ENCODE peak calls at places on chromosome 19, in six cellular contexts. One of them, this sample, is unnamed.

GRCh38 chr19:29966594-29967249 is 24.7 kb downstream of the URI1 start:
- DNase-seq in cardiac muscle cell: peak; percentile 31
- DNase-seq in GM12864: no peak
- DNase-seq in SK-N-SH: no peak
- DNase-seq in cardiac fibroblast: peak; percentile 52
- DNase-seq in OCI-LY7: peak; percentile 34
- DNase-seq in this sample: no peak

GRCh38 chr19:55809381-55810058 is 22.3 kb downstream of the NLRP11 start:
- DNase-seq in cardiac muscle cell: peak; percentile 48
- DNase-seq in GM12864: peak; percentile 86
- DNase-seq in SK-N-SH: peak; percentile 61
- DNase-seq in cardiac fibroblast: peak; percentile 44
- DNase-seq in OCI-LY7: peak; percentile 89
- DNase-seq in this sample: no peak

GRCh38 chr19:13176345-13176744 is 26.1 kb downstream of the IER2 start:
- DNase-seq in cardiac muscle cell: no peak
- DNase-seq in GM12864: no peak
- DNase-seq in SK-N-SH: no peak
- DNase-seq in cardiac fibroblast: no peak
- DNase-seq in OCI-LY7: no peak
- DNase-seq in this sample: no peak

GRCh38 chr19:49929611-49930482 is 543 bp upstream of the NUP62 start:
- DNase-seq in cardiac muscle cell: peak; percentile 98
- DNase-seq in GM12864: peak; percentile 93
- DNase-seq in SK-N-SH: peak; percentile 95
- DNase-seq in cardiac fibroblast: peak; percentile 99
- DNase-seq in OCI-LY7: peak; percentile 99
- DNase-seq in this sample: peak; percentile 95

GRCh38 chr19:41376241-41376997 is at the start of gene TMEM91:
- DNase-seq in cardiac muscle cell: peak; percentile 44
- DNase-seq in GM12864: no peak
- DNase-seq in SK-N-SH: peak; percentile 75
- DNase-seq in cardiac fibroblast: peak; percentile 42
- DNase-seq in OCI-LY7: no peak
- DNase-seq in this sample: no peak

GRCh38 chr19:23377276-23377675 is 18.0 kb downstream of the ZNF91 start:
- DNase-seq in cardiac muscle cell: no peak
- DNase-seq in GM12864: no peak
- DNase-seq in SK-N-SH: no peak
- DNase-seq in cardiac fibroblast: no peak
- DNase-seq in OCI-LY7: no peak
- DNase-seq in this sample: no peak

GRCh38 chr19:35135389-35135909 is 590 bp upstream of the LGI4 start:
- DNase-seq in cardiac muscle cell: peak; percentile 76
- DNase-seq in GM12864: no peak
- DNase-seq in SK-N-SH: peak; percentile 98
- DNase-seq in cardiac fibroblast: peak; percentile 74
- DNase-seq in OCI-LY7: peak; percentile 79
- DNase-seq in this sample: peak; percentile 83

GRCh38 chr19:39341122-39341719 is 1.0 kb upstream of the SAMD4B start:
- DNase-seq in cardiac muscle cell: peak; percentile 38
- DNase-seq in GM12864: no peak
- DNase-seq in SK-N-SH: peak; percentile 57
- DNase-seq in cardiac fibroblast: no peak
- DNase-seq in OCI-LY7: peak; percentile 29
- DNase-seq in this sample: peak; percentile 34

GRCh38 chr19:48663667-48664066 is 9.2 kb downstream of the NTN5 start:
- DNase-seq in cardiac muscle cell: no peak
- DNase-seq in GM12864: no peak
- DNase-seq in SK-N-SH: no peak
- DNase-seq in cardiac fibroblast: no peak
- DNase-seq in OCI-LY7: no peak
- DNase-seq in this sample: no peak

GRCh38 chr19:12801466-12802266 is at the start of the genes PRDX2 and THSD8:
- DNase-seq in cardiac muscle cell: peak; percentile 86
- DNase-seq in GM12864: no peak
- DNase-seq in SK-N-SH: peak; percentile 94
- DNase-seq in cardiac fibroblast: peak; percentile 85
- DNase-seq in OCI-LY7: peak; percentile 96
- DNase-seq in this sample: no peak

GRCh38 chr19:29815231-29815630 is 3.4 kb downstream of the CCNE1 start:
- DNase-seq in cardiac muscle cell: no peak
- DNase-seq in GM12864: peak; percentile 76
- DNase-seq in SK-N-SH: no peak
- DNase-seq in cardiac fibroblast: no peak
- DNase-seq in OCI-LY7: peak; percentile 82
- DNase-seq in this sample: no peak

GRCh38 chr19:39512964-39513363 is 2.0 kb upstream of the SELENOV start:
- DNase-seq in cardiac muscle cell: peak; percentile 19
- DNase-seq in GM12864: no peak
- DNase-seq in SK-N-SH: no peak
- DNase-seq in cardiac fibroblast: no peak
- DNase-seq in OCI-LY7: no peak
- DNase-seq in this sample: no peak

GRCh38 chr19:48959341-48960239 is 4.9 kb downstream of the BAX start:
- DNase-seq in cardiac muscle cell: no peak
- DNase-seq in GM12864: no peak
- DNase-seq in SK-N-SH: no peak
- DNase-seq in cardiac fibroblast: no peak
- DNase-seq in OCI-LY7: no peak
- DNase-seq in this sample: no peak

GRCh38 chr19:35222373-35223005 is 6.0 kb downstream of the FAM187B start:
- DNase-seq in cardiac muscle cell: no peak
- DNase-seq in GM12864: no peak
- DNase-seq in SK-N-SH: no peak
- DNase-seq in cardiac fibroblast: no peak
- DNase-seq in OCI-LY7: peak; percentile 54
- DNase-seq in this sample: no peak

GRCh38 chr19:11480927-11481776 is at the start of gene ELAVL3:
- DNase-seq in cardiac muscle cell: no peak
- DNase-seq in GM12864: no peak
- DNase-seq in SK-N-SH: peak; percentile 91
- DNase-seq in cardiac fibroblast: no peak
- DNase-seq in OCI-LY7: no peak
- DNase-seq in this sample: no peak

GRCh38 chr19:12668937-12669271 is 2.3 kb downstream of the WDR83 start:
- DNase-seq in cardiac muscle cell: peak; percentile 59
- DNase-seq in GM12864: no peak
- DNase-seq in SK-N-SH: peak; percentile 61
- DNase-seq in cardiac fibroblast: peak; percentile 64
- DNase-seq in OCI-LY7: no peak
- DNase-seq in this sample: peak; percentile 52

GRCh38 chr19:55544776-55545439 is 435 bp downstream of the SBK3 start:
- DNase-seq in cardiac muscle cell: no peak
- DNase-seq in GM12864: no peak
- DNase-seq in SK-N-SH: no peak
- DNase-seq in cardiac fibroblast: no peak
- DNase-seq in OCI-LY7: no peak
- DNase-seq in this sample: peak; percentile 67

GRCh38 chr19:43470288-43470687 is 4.9 kb upstream of the LYPD3 start:
- DNase-seq in cardiac muscle cell: peak; percentile 7
- DNase-seq in GM12864: no peak
- DNase-seq in SK-N-SH: peak; percentile 42
- DNase-seq in cardiac fibroblast: no peak
- DNase-seq in OCI-LY7: no peak
- DNase-seq in this sample: no peak

GRCh38 chr19:15948223-15949058 is at the start of gene OR10H4:
- DNase-seq in cardiac muscle cell: no peak
- DNase-seq in GM12864: no peak
- DNase-seq in SK-N-SH: no peak
- DNase-seq in cardiac fibroblast: no peak
- DNase-seq in OCI-LY7: no peak
- DNase-seq in this sample: no peak

GRCh38 chr19:19147344-19147743 is 9.1 kb upstream of the TMEM161A start:
- DNase-seq in cardiac muscle cell: no peak
- DNase-seq in GM12864: no peak
- DNase-seq in SK-N-SH: no peak
- DNase-seq in cardiac fibroblast: no peak
- DNase-seq in OCI-LY7: no peak
- DNase-seq in this sample: no peak

GRCh38 chr19:3982701-3983541 is 2.3 kb downstream of the EEF2 start:
- DNase-seq in cardiac muscle cell: peak; percentile 47
- DNase-seq in GM12864: no peak
- DNase-seq in SK-N-SH: peak; percentile 23
- DNase-seq in cardiac fibroblast: no peak
- DNase-seq in OCI-LY7: no peak
- DNase-seq in this sample: no peak

GRCh38 chr19:50796128-50796633 is 6.0 kb downstream of the ACP4 start:
- DNase-seq in cardiac muscle cell: no peak
- DNase-seq in GM12864: no peak
- DNase-seq in SK-N-SH: peak; percentile 36
- DNase-seq in cardiac fibroblast: no peak
- DNase-seq in OCI-LY7: peak; percentile 37
- DNase-seq in this sample: no peak

GRCh38 chr19:7731218-7731595 is 703 bp downstream of the CLEC4G start:
- DNase-seq in cardiac muscle cell: no peak
- DNase-seq in GM12864: no peak
- DNase-seq in SK-N-SH: no peak
- DNase-seq in cardiac fibroblast: no peak
- DNase-seq in OCI-LY7: no peak
- DNase-seq in this sample: no peak

GRCh38 chr19:41922585-41922984 is 5.7 kb downstream of the ERFL start:
- DNase-seq in cardiac muscle cell: no peak
- DNase-seq in GM12864: no peak
- DNase-seq in SK-N-SH: no peak
- DNase-seq in cardiac fibroblast: no peak
- DNase-seq in OCI-LY7: no peak
- DNase-seq in this sample: no peak

GRCh38 chr19:49758292-49758691 is 4.8 kb downstream of the TSKS start:
- DNase-seq in cardiac muscle cell: peak; percentile 71
- DNase-seq in GM12864: no peak
- DNase-seq in SK-N-SH: no peak
- DNase-seq in cardiac fibroblast: peak; percentile 68
- DNase-seq in OCI-LY7: no peak
- DNase-seq in this sample: no peak

GRCh38 chr19:5090780-5091575 is 122.1 kb downstream of the KDM4B start:
- DNase-seq in cardiac muscle cell: peak; percentile 67
- DNase-seq in GM12864: no peak
- DNase-seq in SK-N-SH: peak; percentile 91
- DNase-seq in cardiac fibroblast: peak; percentile 57
- DNase-seq in OCI-LY7: no peak
- DNase-seq in this sample: no peak

GRCh38 chr19:35490364-35490763 is at the start of gene KRTDAP:
- DNase-seq in cardiac muscle cell: no peak
- DNase-seq in GM12864: no peak
- DNase-seq in SK-N-SH: no peak
- DNase-seq in cardiac fibroblast: no peak
- DNase-seq in OCI-LY7: no peak
- DNase-seq in this sample: no peak

GRCh38 chr19:33484226-33484774 is 37.3 kb downstream of the PEPD start:
- DNase-seq in cardiac muscle cell: no peak
- DNase-seq in GM12864: no peak
- DNase-seq in SK-N-SH: no peak
- DNase-seq in cardiac fibroblast: no peak
- DNase-seq in OCI-LY7: no peak
- DNase-seq in this sample: no peak
- H3K4me3 ChIP-seq in cardiac muscle cell: no peak overlapping the region
- H3K4me3 ChIP-seq in GM12864: no peak overlapping the region
- H3K4me3 ChIP-seq in SK-N-SH: no peak overlapping the region
- H3K4me3 ChIP-seq in cardiac fibroblast: no peak overlapping the region
- H3K4me3 ChIP-seq in OCI-LY7: no peak overlapping the region
- H3K4me3 ChIP-seq in this sample: no peak overlapping the region

GRCh38 chr19:18119243-18120105 is 21.9 kb downstream of the MAST3 start:
- DNase-seq in cardiac muscle cell: no peak
- DNase-seq in GM12864: no peak
- DNase-seq in SK-N-SH: no peak
- DNase-seq in cardiac fibroblast: no peak
- DNase-seq in OCI-LY7: peak; percentile 63
- DNase-seq in this sample: no peak

GRCh38 chr19:18117692-18118378 is 20.3 kb downstream of the MAST3 start:
- DNase-seq in cardiac muscle cell: peak; percentile 91
- DNase-seq in GM12864: no peak
- DNase-seq in SK-N-SH: peak; percentile 99
- DNase-seq in cardiac fibroblast: peak; percentile 90
- DNase-seq in OCI-LY7: peak; percentile 93
- DNase-seq in this sample: peak; percentile 73

GRCh38 chr19:18118420-18119242 is 21.1 kb downstream of the MAST3 start:
- DNase-seq in cardiac muscle cell: no peak
- DNase-seq in GM12864: no peak
- DNase-seq in SK-N-SH: no peak
- DNase-seq in cardiac fibroblast: peak; percentile 45
- DNase-seq in OCI-LY7: no peak
- DNase-seq in this sample: no peak

GRCh38 chr19:18120127-18120526 is 22.5 kb downstream of the MAST3 start:
- DNase-seq in cardiac muscle cell: no peak
- DNase-seq in GM12864: no peak
- DNase-seq in SK-N-SH: no peak
- DNase-seq in cardiac fibroblast: no peak
- DNase-seq in OCI-LY7: no peak
- DNase-seq in this sample: no peak

DNA sequence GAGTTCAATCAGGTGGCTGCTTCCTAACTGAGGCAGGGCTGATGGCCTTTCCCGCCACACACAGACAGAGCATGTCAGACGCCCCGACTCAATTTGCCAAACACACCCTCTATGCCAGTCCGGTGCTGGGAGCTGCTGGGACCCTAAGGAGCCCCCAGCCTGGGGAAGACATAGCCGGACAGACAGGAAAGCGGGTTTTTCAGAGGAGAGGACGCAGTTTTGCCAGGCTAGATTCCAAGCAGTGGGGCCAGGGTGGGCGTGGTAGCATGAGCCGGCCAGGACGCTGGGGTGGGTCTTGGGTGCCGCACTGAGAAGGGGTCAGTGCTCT is 19.8 kb downstream of the MAST3 start:
- DNase-seq in cardiac muscle cell: no peak
- DNase-seq in GM12864: no peak
- DNase-seq in SK-N-SH: no peak
- DNase-seq in cardiac fibroblast: no peak
- DNase-seq in OCI-LY7: no peak
- DNase-seq in this sample: no peak
- TF ChIP-seq CTCF in cardiac muscle cell: no peak
- TF ChIP-seq CTCF in GM12864: no peak
- TF ChIP-seq CTCF in SK-N-SH: no peak
- TF ChIP-seq CTCF in cardiac fibroblast: no peak
- TF ChIP-seq CTCF in OCI-LY7: no peak
- TF ChIP-seq CTCF in this sample: no peak

DNA sequence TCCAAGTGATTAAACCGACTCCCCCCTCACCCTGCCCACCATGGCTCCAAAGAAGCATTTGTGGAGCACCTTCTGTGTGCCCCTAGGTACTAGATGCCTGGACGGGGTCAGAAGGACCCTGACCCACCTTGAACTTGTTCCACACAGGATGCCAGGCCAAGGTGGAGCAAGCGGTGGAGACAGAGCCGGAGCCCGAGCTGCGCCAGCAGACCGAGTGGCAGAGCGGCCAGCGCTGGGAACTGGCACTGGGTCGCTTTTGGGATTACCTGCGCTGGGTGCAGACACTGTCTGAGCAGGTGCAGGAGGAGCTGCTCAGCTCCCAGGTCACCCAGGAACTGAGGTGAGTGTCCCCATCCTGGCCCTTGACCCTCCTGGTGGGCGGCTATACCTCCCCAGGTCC is 2.0 kb downstream of the APOE start:
- DNase-seq in cardiac muscle cell: no peak
- DNase-seq in GM12864: no peak
- DNase-seq in SK-N-SH: peak; percentile 8
- DNase-seq in cardiac fibroblast: no peak
- DNase-seq in OCI-LY7: no peak
- DNase-seq in this sample: no peak
- H3K4me3 ChIP-seq in cardiac muscle cell: no peak overlapping the region
- H3K4me3 ChIP-seq in GM12864: no peak overlapping the region
- H3K4me3 ChIP-seq in SK-N-SH: no peak overlapping the region
- H3K4me3 ChIP-seq in cardiac fibroblast: peak overlapping the region; percentile 86
- H3K4me3 ChIP-seq in OCI-LY7: no peak overlapping the region
- H3K4me3 ChIP-seq in this sample: no peak overlapping the region

GRCh38 chr19:10365518-10365917 is 14.9 kb downstream of the TYK2 start:
- DNase-seq in cardiac muscle cell: no peak
- DNase-seq in GM12864: no peak
- DNase-seq in SK-N-SH: no peak
- DNase-seq in cardiac fibroblast: no peak
- DNase-seq in OCI-LY7: no peak
- DNase-seq in this sample: no peak
- TF ChIP-seq CTCF in cardiac muscle cell: no peak
- TF ChIP-seq CTCF in GM12864: no peak
- TF ChIP-seq CTCF in SK-N-SH: no peak
- TF ChIP-seq CTCF in cardiac fibroblast: no peak
- TF ChIP-seq CTCF in OCI-LY7: no peak
- TF ChIP-seq CTCF in this sample: no peak